ENCODE peak calls at places on chromosomes 16 and 17, in four cellular contexts. U is HepG2, A is K562, O is A549. X is an unnamed sample.
A peak's percentile ranks its signal among the peaks of the same experiment; 100 is the strongest.

GRCh38 chr16:88570691-88571092 is 489 bp downstream of the ZC3H18 start:
- DNase-seq in U (no peak), A (peak; percentile 81), O (no peak), X (no peak)

GRCh38 chr16:68069511-68070248 is 15.5 kb upstream of the NFATC3 start:
- DNase-seq in U (no peak), A (no peak), O (no peak), X (no peak)

GRCh38 chr16:55399911-55400310 is 75.9 kb downstream of the IRX6 start:
- DNase-seq in U (no peak), A (no peak), O (no peak), X (no peak)

GRCh38 chr17:57257213-57257873 is 1.0 kb downstream of the MSI2 start:
- DNase-seq in U (no peak), A (no peak), O (no peak), X (no peak)

GRCh38 chr17:32546031-32546444 is 59.2 kb downstream of the CDK5R1 start:
- DNase-seq in U (no peak), A (no peak), O (no peak), X (no peak)

GRCh38 chr16:89297156-89297869 is 79.8 kb downstream of the ZNF778 start:
- DNase-seq in U (no peak), A (no peak), O (no peak), X (no peak)

GRCh38 chr16:47728229-47728628 is 267.1 kb downstream of the PHKB start:
- DNase-seq in U (no peak), A (no peak), O (no peak), X (no peak)

GRCh38 chr16:27189335-27189972 is 13.9 kb upstream of the KDM8 start:
- DNase-seq in U (no peak), A (no peak), O (no peak), X (no peak)

GRCh38 chr16:52528393-52529080 is 18.4 kb downstream of the TOX3 start:
- DNase-seq in U (no peak), A (no peak), O (no peak), X (no peak)

GRCh38 chr16:62665269-62665668 is 629.0 kb upstream of the CDH8 start:
- DNase-seq in U (no peak), A (no peak), O (no peak), X (no peak)

GRCh38 chr16:49465661-49466528 is 92.3 kb downstream of the C16orf78 start:
- DNase-seq in U (no peak), A (no peak), O (no peak), X (no peak)

GRCh38 chr17:54849660-54850059 is 51.0 kb upstream of the TOM1L1 start:
- DNase-seq in U (no peak), A (no peak), O (no peak), X (no peak)

DNA sequence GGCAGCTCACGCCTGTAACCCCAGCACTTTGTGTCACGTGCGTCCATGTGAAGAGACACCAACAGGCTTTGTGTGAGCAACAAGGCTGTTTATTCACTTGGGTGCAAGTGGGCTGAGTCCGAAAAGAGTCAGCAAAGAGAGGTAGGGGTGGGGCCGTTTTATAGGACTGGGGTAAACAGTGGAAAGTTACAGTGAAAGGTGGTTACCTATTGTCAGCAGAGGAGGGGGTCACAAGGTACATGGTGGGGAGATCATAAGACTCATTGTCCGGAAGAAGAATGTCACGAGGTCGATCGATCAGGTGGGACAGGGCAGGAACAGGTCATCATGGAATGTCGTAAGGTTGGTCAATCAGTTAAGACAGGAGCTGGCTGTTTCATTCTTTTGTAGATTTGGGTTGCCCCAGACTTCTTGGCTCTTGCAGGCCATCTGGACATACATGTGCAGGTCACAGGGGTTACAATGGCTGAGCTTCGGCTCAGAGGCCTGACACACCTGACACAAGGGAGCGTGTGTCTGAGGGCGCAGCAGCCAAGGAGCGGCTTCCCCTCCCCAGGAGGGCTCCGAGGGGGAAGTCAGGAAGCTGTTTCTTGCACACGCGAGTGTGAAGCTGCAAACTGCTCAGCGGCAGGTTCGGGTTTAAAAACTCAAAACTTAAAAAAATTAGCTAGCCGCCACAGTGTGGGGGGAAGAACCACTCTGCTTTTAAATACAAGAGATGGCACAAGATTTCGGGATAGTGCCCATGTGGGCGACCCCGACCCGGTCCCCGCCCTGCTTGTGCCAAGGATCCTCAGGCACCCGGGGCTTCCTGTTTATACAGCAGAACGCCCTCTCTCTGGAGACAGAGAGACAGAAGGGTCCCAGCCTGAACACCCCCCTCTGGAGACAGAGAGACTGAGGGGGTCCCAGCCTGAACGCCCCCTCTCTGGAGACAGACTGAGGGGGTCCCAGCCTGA is 12.4 kb upstream of the TEX19 start:
- DNase-seq in U (peak; percentile 100), A (no peak), O (no peak), X (no peak)
- TF ChIP-seq MAFK in U (no peak), A (no peak), O (no peak), X (no peak)

DNA sequence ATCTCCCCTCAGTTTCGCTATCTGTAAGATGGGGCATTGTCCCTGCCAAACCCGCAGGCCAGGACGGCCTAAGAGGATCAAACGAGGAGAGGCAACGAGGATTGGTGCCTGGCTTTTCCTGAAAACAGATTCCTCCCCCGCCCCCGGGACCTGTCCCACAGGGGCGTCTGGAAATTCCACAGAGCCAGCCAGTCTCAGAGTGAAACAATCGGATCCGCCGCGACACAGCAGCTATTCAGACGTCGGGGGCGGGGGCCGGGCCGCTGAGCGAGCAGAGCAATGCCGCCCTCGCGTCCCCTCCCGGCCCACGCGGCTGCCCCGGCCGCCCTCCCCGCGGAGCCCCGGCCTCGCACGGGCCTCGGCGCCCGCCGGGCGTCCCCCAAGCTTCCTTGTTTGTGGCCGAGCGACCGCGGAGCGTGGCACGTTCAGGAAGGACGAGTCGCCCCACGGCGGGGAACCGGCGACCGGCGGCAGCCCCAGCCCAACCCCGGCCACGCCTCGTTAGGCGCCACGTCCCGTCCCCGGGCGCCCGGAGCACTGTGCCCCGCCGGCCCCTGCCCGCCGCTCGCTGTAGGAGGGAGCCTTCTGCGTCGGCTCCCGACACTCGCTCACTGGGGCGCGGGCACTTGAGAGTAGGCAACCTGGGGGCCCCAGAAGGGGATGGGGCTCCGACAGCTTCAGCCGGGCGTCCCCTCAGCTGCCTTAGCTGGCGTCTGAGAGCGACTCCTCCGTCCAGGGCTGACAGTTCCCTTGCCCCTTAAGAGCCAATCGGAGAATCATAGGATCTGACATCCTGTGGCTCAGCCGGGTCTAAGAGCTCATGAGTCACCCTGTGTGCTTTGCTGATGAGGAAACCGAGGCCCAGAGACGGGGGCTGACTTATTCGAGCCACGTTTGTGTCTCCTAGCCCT is 29.7 kb upstream of the PHOSPHO1 start:
- DNase-seq in U (peak; percentile 35), A (peak; percentile 72), O (peak; percentile 83), X (peak; percentile 82)
- TF ChIP-seq MAFK in U (no peak), A (no peak), O (no peak), X (no peak)

GRCh38 chr17:18315498-18316360 is 636 bp downstream of the SMCR8 start:
- DNase-seq in U (no peak), A (no peak), O (no peak), X (peak; percentile 7)
- TF ChIP-seq MAFK in U (no peak), A (no peak), O (no peak), X (no peak)

DNA sequence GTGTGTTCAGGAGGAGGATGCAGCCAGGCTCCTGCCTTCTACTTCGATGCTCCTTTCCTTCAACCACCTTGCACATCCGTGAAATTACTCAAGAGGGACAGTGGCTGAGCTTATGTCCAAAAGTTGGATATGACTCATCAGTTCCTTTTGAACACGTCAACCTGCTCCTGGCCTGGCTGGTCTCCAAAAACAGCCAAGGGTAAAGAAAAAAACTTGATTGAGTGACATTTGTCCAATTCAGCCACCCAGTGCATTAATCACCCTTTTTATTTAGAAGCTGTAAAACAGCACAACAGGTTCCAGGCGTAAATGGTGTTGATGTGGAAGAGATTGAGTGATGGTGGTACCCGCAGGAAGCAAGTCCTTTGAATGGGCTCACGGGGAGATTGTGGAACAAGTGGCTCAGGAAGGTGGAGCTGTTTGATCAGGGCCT is 173.5 kb upstream of the CACNG5 start:
- DNase-seq in U (no peak), A (peak; percentile 32), O (peak; percentile 77), X (peak; percentile 56)
- TF ChIP-seq MAFK in U (no peak), A (peak; percentile 58), O (peak; percentile 52), X (no peak)

GRCh38 chr16:50839356-50839755 is 97.5 kb downstream of the CYLD start:
- DNase-seq in U (no peak), A (no peak), O (no peak), X (no peak)

GRCh38 chr16:50841081-50841886 is 99.4 kb downstream of the CYLD start:
- DNase-seq in U (no peak), A (peak; percentile 78), O (no peak), X (no peak)

GRCh38 chr16:50839920-50840729 is 98.2 kb downstream of the CYLD start:
- DNase-seq in U (no peak), A (no peak), O (no peak), X (no peak)

GRCh38 chr16:50842589-50842988 is 100.7 kb downstream of the CYLD start:
- DNase-seq in U (no peak), A (no peak), O (no peak), X (peak; percentile 5)

GRCh38 chr16:50842013-50842505 is 100.2 kb downstream of the CYLD start:
- DNase-seq in U (no peak), A (no peak), O (no peak), X (no peak)
- TF ChIP-seq MAFK in U (no peak), A (no peak), O (no peak), X (no peak)

DNA sequence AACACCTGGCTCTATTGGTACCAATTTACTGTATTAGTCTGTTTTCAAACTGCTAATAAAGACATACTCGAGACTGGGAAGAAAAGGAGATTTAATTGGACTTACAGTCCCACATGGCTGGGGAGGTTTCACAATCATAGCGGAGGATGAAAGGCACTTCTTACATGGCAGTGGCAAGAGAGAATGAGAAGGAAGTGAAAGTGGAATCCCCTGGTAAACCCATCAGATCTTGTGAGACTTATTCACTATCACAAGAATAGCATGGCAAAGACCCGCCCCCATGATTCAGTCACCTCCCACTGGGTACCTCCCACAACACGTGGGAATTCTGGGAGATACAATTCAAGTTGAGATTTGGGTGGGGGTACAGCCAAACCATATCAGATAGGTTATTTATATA is 22.6 kb upstream of the GOSR1 start:
- DNase-seq in U (no peak), A (no peak), O (peak; percentile 24), X (no peak)
- TF ChIP-seq MAFK in U (no peak), A (no peak), O (no peak), X (no peak)

DNA sequence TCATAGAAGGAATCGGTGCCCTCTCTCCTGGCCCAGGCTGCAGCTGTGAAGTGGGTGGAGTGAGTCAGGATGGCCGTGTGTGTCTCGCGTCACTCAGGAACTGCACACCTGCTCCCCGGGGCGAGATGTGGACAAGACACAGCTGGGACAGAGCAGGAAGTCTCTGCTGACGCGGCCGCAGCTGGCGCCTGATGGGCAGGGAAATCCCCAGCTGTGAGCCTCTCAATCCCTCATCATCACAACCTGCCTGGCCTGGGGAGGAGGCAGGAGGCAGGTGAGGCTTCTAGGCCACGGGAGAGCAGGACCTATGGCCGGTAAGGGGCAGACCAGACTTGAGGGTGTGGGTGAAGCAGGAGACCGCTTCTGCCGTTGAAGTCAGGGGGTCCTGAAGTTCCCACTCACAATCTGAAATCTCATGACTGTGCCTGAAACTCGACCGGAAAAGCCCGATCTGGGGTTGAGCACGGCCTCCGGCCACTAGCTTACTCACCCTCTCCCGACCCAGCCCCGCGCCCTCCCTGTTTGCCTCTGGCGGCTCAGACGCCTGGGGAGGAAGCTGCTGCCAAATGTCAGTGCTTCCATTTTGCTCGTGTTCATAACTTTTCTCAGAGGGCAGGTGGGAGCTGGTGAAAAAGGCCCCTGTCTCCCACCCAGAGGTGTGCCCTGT is 1.1 kb upstream of the TRPV3 start:
- DNase-seq in U (no peak), A (no peak), O (no peak), X (peak; percentile 92)
- TF ChIP-seq MAFK in U (no peak), A (no peak), O (no peak), X (no peak)

GRCh38 chr17:79626156-79626890 is 15.5 kb upstream of the RBFOX3 start:
- DNase-seq in U (no peak), A (no peak), O (no peak), X (no peak)
- TF ChIP-seq MAFK in U (no peak), A (no peak), O (no peak), X (no peak)